ENCODE peak calls at places on chromosome 14, in four cellular contexts. T is CD8-positive, alpha-beta T cell; C is stomach; N is right atrium auricular region. Z is an unnamed sample. For H3K27me3, the result is how much of the 10 kb centered on the place peaks cover.

GRCh38 chr14:75803768-75804167 is 142.7 kb downstream of the TTLL5 start:
- DNase-seq in T (no peak), C (no peak), N (no peak), Z (no peak)

GRCh38 chr14:57610631-57611030 is 117.0 kb upstream of the CCDC198 start:
- DNase-seq in T (no peak), C (no peak), N (no peak), Z (no peak)

GRCh38 chr14:23672200-23672599 is 36.0 kb downstream of the DHRS2 start:
- DNase-seq in T (no peak), C (no peak), N (no peak), Z (no peak)

GRCh38 chr14:72169521-72169920 is 237.3 kb downstream of the RGS6 start:
- DNase-seq in T (no peak), C (no peak), N (no peak), Z (no peak)

GRCh38 chr14:23123419-23123818 is 4.4 kb upstream of the CEBPE start:
- DNase-seq in T (no peak), C (peak), N (peak), Z (no peak)

GRCh38 chr14:89723930-89724915 is 230.3 kb downstream of the EFCAB11 start:
- DNase-seq in T (no peak), C (no peak), N (no peak), Z (no peak)

GRCh38 chr14:32038876-32039275 is 38.2 kb upstream of the ARHGAP5 start:
- DNase-seq in T (no peak), C (no peak), N (no peak), Z (no peak)

GRCh38 chr14:32682219-32682618 is 256.5 kb upstream of the NPAS3 start:
- DNase-seq in T (no peak), C (no peak), N (no peak), Z (no peak)

GRCh38 chr14:22598099-22598895 is at the start of gene ABHD4:
- DNase-seq in T (peak), C (peak), N (peak), Z (no peak)

GRCh38 chr14:80269338-80269935 is 58.1 kb upstream of the DIO2 start:
- DNase-seq in T (no peak), C (no peak), N (no peak), Z (no peak)

GRCh38 chr14:33657478-33657877 is 293.4 kb downstream of the EGLN3 start:
- DNase-seq in T (no peak), C (no peak), N (no peak), Z (no peak)

GRCh38 chr14:39034481-39035296 is 68.3 kb downstream of the SEC23A start:
- DNase-seq in T (no peak), C (no peak), N (no peak), Z (no peak)

GRCh38 chr14:104973215-104974145 is 4.7 kb downstream of the AHNAK2 start:
- DNase-seq in T (no peak), C (peak), N (peak), Z (peak)

GRCh38 chr14:93031505-93032300 is 84.0 kb downstream of the ITPK1 start:
- DNase-seq in T (no peak), C (no peak), N (no peak), Z (no peak)

GRCh38 chr14:65080954-65081747 is 21.2 kb downstream of the MAX start:
- DNase-seq in T (no peak), C (no peak), N (no peak), Z (no peak)

GRCh38 chr14:98210045-98210678 is 1061.8 kb downstream of the BCL11B start:
- DNase-seq in T (peak), C (no peak), N (no peak), Z (no peak)

GRCh38 chr14:75736845-75737485 is 75.9 kb downstream of the TTLL5 start:
- DNase-seq in T (no peak), C (no peak), N (no peak), Z (no peak)

GRCh38 chr14:24269910-24270536 is 1.4 kb downstream of the RABGGTA start:
- DNase-seq in T (no peak), C (no peak), N (no peak), Z (no peak)

GRCh38 chr14:85421166-85421877 is 108.6 kb upstream of the FLRT2 start:
- DNase-seq in T (no peak), C (no peak), N (no peak), Z (peak)

GRCh38 chr14:51396222-51396815 is 156.3 kb downstream of the TMX1 start:
- DNase-seq in T (no peak), C (no peak), N (no peak), Z (peak)

GRCh38 chr14:22979748-22980392 is 2.5 kb downstream of the AJUBA start:
- DNase-seq in T (no peak), C (no peak), N (no peak), Z (no peak)

GRCh38 chr14:37090026-37090425 is 82.4 kb downstream of the SLC25A21 start:
- DNase-seq in T (no peak), C (no peak), N (no peak), Z (no peak)

GRCh38 chr14:87264796-87265195 is 728.2 kb downstream of the GALC start:
- DNase-seq in T (no peak), C (no peak), N (no peak), Z (no peak)

GRCh38 chr14:105944632-105945610 is 418.5 kb downstream of the TMEM121 start:
- DNase-seq in T (peak), C (peak), N (peak), Z (no peak)

GRCh38 chr14:94539181-94539580 is 22.1 kb upstream of the SERPINA4 start:
- DNase-seq in T (no peak), C (no peak), N (peak), Z (no peak)

GRCh38 chr14:91125271-91125661 is 11.4 kb downstream of the DGLUCY start:
- DNase-seq in T (no peak), C (no peak), N (no peak), Z (no peak)

GRCh38 chr14:74475678-74476077 is 17.4 kb downstream of the NPC2 start:
- DNase-seq in T (no peak), C (no peak), N (no peak), Z (no peak)

GRCh38 chr14:89908712-89909450 is 45.6 kb downstream of the EFCAB11 start:
- DNase-seq in T (no peak), C (no peak), N (no peak), Z (no peak)

GRCh38 chr14:93007225-93007997 is 84.5 kb downstream of the CHGA start:
- DNase-seq in T (no peak), C (peak), N (peak), Z (no peak)

GRCh38 chr14:47040490-47040889 is 388.9 kb upstream of the RPL10L start:
- DNase-seq in T (no peak), C (no peak), N (no peak), Z (no peak)

GRCh38 chr14:73477618-73478266 is 13.0 kb upstream of the RIOX1 start:
- DNase-seq in T (no peak), C (no peak), N (no peak), Z (no peak)

GRCh38 chr14:104104006-104104901 is 18.8 kb downstream of the ASPG start:
- DNase-seq in T (no peak), C (no peak), N (no peak), Z (no peak)

GRCh38 chr14:51342226-51342625 is 102.2 kb downstream of the TMX1 start:
- DNase-seq in T (no peak), C (no peak), N (no peak), Z (no peak)

GRCh38 chr14:51277753-51278415 is 37.8 kb downstream of the TMX1 start:
- DNase-seq in T (no peak), C (no peak), N (no peak), Z (no peak)

GRCh38 chr14:57712101-57712500 is 153.8 kb downstream of the SLC35F4 start:
- DNase-seq in T (no peak), C (no peak), N (no peak), Z (no peak)

GRCh38 chr14:88841741-88842140 is 17.3 kb downstream of the TTC8 start:
- DNase-seq in T (no peak), C (no peak), N (no peak), Z (no peak)

GRCh38 chr14:60348211-60348610 is 99.2 kb downstream of the PPM1A start:
- DNase-seq in T (no peak), C (no peak), N (no peak), Z (no peak)

GRCh38 chr14:60346706-60347105 is 97.7 kb downstream of the PPM1A start:
- DNase-seq in T (no peak), C (no peak), N (no peak), Z (no peak)

GRCh38 chr14:60353410-60353809 is 104.4 kb downstream of the PPM1A start:
- DNase-seq in T (no peak), C (no peak), N (no peak), Z (no peak)

GRCh38 chr14:60349663-60350365 is 100.8 kb downstream of the PPM1A start:
- DNase-seq in T (peak), C (peak), N (no peak), Z (no peak)

GRCh38 chr14:60350366-60350720 is 101.3 kb downstream of the PPM1A start:
- DNase-seq in T (no peak), C (no peak), N (no peak), Z (no peak)
- H3K27me3 ChIP-seq in T (under half), C (under half), N (under half), Z (under half)

GRCh38 chr14:96108061-96108795 is 69.1 kb downstream of the C14orf132 start:
- DNase-seq in T (no peak), C (no peak), N (no peak), Z (no peak)
- TF ChIP-seq CTCF in T (no peak), C (no peak), N (no peak), Z (no peak)

GRCh38 chr14:61328629-61329262 is 7.4 kb downstream of the PRKCH start:
- DNase-seq in T (no peak), C (no peak), N (no peak), Z (no peak)

GRCh38 chr14:61331992-61332657 is 10.7 kb downstream of the PRKCH start:
- DNase-seq in T (no peak), C (no peak), N (no peak), Z (no peak)

GRCh38 chr14:61330511-61330910 is 9.1 kb downstream of the PRKCH start:
- DNase-seq in T (no peak), C (no peak), N (no peak), Z (no peak)

GRCh38 chr14:61326847-61327246 is 5.5 kb downstream of the PRKCH start:
- DNase-seq in T (peak), C (peak), N (peak), Z (no peak)

DNA sequence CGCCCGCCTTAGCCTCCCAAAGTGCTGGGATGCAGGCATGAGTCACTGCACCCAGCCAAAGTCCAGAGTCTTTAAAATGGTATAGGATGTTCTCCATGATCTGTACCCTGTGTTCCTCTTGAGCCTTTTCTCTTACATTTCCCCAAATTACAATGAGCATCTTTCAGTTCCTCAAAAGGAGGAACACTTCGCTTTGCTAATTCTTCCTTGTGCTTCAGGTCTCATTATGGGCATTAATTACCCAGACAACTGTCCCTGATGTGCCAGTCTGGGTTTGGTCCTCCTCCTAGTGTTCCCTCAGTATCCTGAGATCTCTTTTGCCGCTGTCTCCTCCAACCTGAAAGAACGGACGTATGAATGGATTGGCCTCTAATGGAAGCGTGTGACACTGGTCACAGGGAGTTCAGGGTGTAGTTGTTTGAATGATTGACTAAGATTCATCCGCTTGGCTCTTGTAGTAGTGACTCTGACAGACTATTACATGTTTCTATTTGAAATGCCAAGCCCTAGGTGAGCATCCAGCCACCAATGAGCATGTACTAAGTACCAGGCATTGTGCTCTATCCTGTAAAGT is 8.2 kb downstream of the PRKCH start:
- DNase-seq in T (no peak), C (no peak), N (no peak), Z (no peak)
- H3K4me3 ChIP-seq in T (peak), C (no peak), N (no peak), Z (no peak)

GRCh38 chr14:100731846-100732765 is 5.4 kb downstream of the DLK1 start:
- DNase-seq in T (no peak), C (no peak), N (no peak), Z (no peak)

GRCh38 chr14:100729982-100730381 is 3.3 kb downstream of the DLK1 start:
- DNase-seq in T (no peak), C (no peak), N (no peak), Z (no peak)

GRCh38 chr14:100728962-100729361 is 2.3 kb downstream of the DLK1 start:
- DNase-seq in T (no peak), C (no peak), N (no peak), Z (no peak)

GRCh38 chr14:100731011-100731670 is 4.4 kb downstream of the DLK1 start:
- DNase-seq in T (no peak), C (no peak), N (no peak), Z (no peak)

GRCh38 chr14:100730530-100730929 is 3.8 kb downstream of the DLK1 start:
- DNase-seq in T (no peak), C (no peak), N (no peak), Z (no peak)
- H3K27me3 ChIP-seq in T (under half), C (under half), N (under half), Z (under half)

GRCh38 chr14:68297871-68298468 is 478.4 kb downstream of the RAD51B start:
- DNase-seq in T (no peak), C (no peak), N (no peak), Z (no peak)
- TF ChIP-seq CTCF in T (no peak), C (no peak), N (peak), Z (peak)

Z was measured in BJ.